ENCODE peak calls at places on chromosomes 4 and X, in five cellular contexts. E, B, K, U and H are unnamed samples.

GRCh38 chrX:97397371-97397770 is 513.7 kb downstream of the RPA4 start:
- DNase-seq in E (no peak), B (no peak), K (peak), U (no peak), H (no peak)

GRCh38 chr4:1556541-1557220 is 127.4 kb downstream of the FAM53A start:
- DNase-seq in E (no peak), B (no peak), K (no peak), U (no peak), H (peak)

GRCh38 chr4:128560754-128561495 is 248.6 kb upstream of the JADE1 start:
- DNase-seq in E (no peak), B (no peak), K (no peak), U (peak), H (no peak)

GRCh38 chr4:75544870-75545269 is 11.0 kb upstream of the ODAPH start:
- DNase-seq in E (no peak), B (no peak), K (no peak), U (no peak), H (no peak)

GRCh38 chr4:39713691-39714090 is 15.8 kb downstream of the UBE2K start:
- DNase-seq in E (no peak), B (no peak), K (no peak), U (no peak), H (peak)

GRCh38 chr4:71559957-71560541 is 221.2 kb downstream of the SLC4A4 start:
- DNase-seq in E (no peak), B (no peak), K (no peak), U (no peak), H (no peak)

GRCh38 chrX:12480956-12481355 is 310.3 kb upstream of the PRPS2 start:
- DNase-seq in E (no peak), B (no peak), K (no peak), U (no peak), H (no peak)

GRCh38 chr4:83582289-83582756 is 46.4 kb downstream of the GPAT3 start:
- DNase-seq in E (no peak), B (no peak), K (no peak), U (no peak), H (no peak)

GRCh38 chrX:2320580-2321327 is 180.0 kb downstream of the DHRSX start:
- DNase-seq in E (no peak), B (no peak), K (no peak), U (peak), H (peak)

GRCh38 chr4:113684534-113685091 is 76.9 kb downstream of the CAMK2D start:
- DNase-seq in E (no peak), B (no peak), K (no peak), U (peak), H (peak)

GRCh38 chr4:125750827-125751466 is 436.2 kb downstream of the FAT4 start:
- DNase-seq in E (no peak), B (no peak), K (peak), U (peak), H (peak)

GRCh38 chr4:153773236-153773690 is 13.4 kb upstream of the RNF175 start:
- DNase-seq in E (no peak), B (no peak), K (peak), U (no peak), H (no peak)

GRCh38 chr4:158121203-158121586 is 51.6 kb downstream of the GASK1B start:
- DNase-seq in E (no peak), B (no peak), K (no peak), U (peak), H (no peak)

GRCh38 chrX:42432552-42432951 is 345.4 kb downstream of the PPP1R2C start:
- DNase-seq in E (no peak), B (no peak), K (no peak), U (peak), H (no peak)

GRCh38 chrX:41097326-41097725 is 12.1 kb downstream of the USP9X start:
- DNase-seq in E (no peak), B (no peak), K (no peak), U (no peak), H (no peak)

GRCh38 chr4:8090312-8090711 is 68.3 kb downstream of the ABLIM2 start:
- DNase-seq in E (no peak), B (no peak), K (no peak), U (no peak), H (no peak)

GRCh38 chrX:120306640-120307039 is 4.6 kb downstream of the TMEM255A start:
- DNase-seq in E (no peak), B (no peak), K (peak), U (no peak), H (no peak)
- H3K4me2 ChIP-seq in E (no peak), B (peak), K (no peak), U (no peak), H (no peak)

GRCh38 chr4:6898763-6899162 is 10.9 kb upstream of the TBC1D14 start:
- DNase-seq in E (no peak), B (no peak), K (no peak), U (no peak), H (no peak)

GRCh38 chr4:6900956-6901355 is 8.7 kb upstream of the TBC1D14 start:
- DNase-seq in E (no peak), B (no peak), K (no peak), U (no peak), H (no peak)

GRCh38 chr4:6902318-6903042 is 7.1 kb upstream of the TBC1D14 start:
- DNase-seq in E (no peak), B (no peak), K (peak), U (peak), H (no peak)

GRCh38 chr4:6900181-6900812 is 9.3 kb upstream of the TBC1D14 start:
- DNase-seq in E (no peak), B (no peak), K (no peak), U (no peak), H (no peak)

GRCh38 chr4:6901669-6902317 is 7.8 kb upstream of the TBC1D14 start:
- DNase-seq in E (no peak), B (no peak), K (no peak), U (no peak), H (no peak)
- TF ChIP-seq ZBTB33 in E (no peak), B (no peak), K (no peak), U (peak), H (no peak)

DNA sequence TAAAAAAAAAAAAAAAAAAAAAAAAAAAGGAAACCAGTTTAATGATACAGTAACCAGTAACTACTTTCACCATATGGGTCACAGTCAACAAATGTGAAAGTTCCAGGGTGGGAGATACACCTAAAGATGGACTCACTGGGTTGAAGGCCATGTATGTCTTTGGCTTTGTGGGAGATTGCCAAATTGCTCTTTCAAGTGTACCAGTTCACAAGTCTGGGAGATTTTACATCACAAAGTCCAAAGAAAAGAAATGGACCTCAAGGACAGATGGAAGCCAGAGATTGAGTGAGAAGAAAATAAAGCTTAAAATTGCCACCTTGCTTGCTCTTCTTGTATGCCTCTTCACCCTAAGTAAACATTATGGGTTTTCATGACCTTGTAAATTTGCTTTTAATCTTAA is 65.3 kb downstream of the NHS start:
- DNase-seq in E (no peak), B (no peak), K (no peak), U (peak), H (no peak)
- TF ChIP-seq MAX in E (no peak), B (no peak), K (no peak), U (no peak), H (no peak)

DNA sequence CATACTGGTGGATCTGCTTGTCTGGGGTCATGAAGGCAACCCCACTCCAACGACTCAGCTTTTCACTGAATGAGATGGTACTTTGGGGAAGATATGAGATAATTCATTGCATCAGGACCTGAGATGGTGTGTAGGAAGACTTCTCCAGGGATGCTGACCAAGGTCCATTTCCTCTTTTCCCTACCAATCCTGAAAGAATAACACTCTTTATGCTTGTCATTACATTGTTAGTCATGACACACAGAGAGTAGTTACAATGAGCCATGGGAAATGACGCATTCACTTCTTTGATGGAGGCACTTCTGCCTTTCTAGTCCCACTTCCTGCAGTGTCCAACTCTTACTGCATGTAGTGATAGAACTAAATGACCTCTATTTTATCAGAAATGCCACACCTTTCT is 58.6 kb downstream of the AREG start:
- DNase-seq in E (no peak), B (no peak), K (no peak), U (peak), H (no peak)
- H3K4me2 ChIP-seq in E (no peak), B (no peak), K (no peak), U (no peak), H (no peak)

DNA sequence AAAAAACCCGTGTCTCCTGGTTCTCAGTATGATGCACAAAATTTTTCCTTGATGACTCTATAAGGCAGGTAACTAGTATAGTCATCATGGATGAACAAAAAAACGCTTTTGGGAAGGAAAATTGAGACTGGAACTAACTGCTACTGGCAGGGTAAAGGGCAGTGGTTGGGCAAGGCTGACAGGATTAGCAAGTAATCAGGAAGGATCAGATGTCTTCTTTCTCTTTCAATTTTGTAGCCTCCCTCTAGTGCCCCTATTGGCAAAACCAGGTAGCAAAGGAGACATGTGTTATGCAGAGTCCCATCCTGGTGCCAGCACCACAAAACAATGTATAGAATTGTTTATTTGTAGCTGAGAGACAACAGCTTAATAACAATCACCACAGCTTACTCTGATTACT is 12.8 kb upstream of the SLITRK4 start:
- DNase-seq in E (no peak), B (no peak), K (no peak), U (no peak), H (no peak)
- TF ChIP-seq ZBTB33 in E (no peak), B (no peak), K (no peak), U (no peak), H (no peak)

GRCh38 chr4:73730292-73730691 is 10.1 kb upstream of the CXCL8 start:
- DNase-seq in E (no peak), B (no peak), K (no peak), U (no peak), H (no peak)
- TF ChIP-seq MAX in E (no peak), B (no peak), K (no peak), U (no peak), H (no peak)

GRCh38 chrX:154096140-154097002 is 1.1 kb downstream of the MECP2 start:
- DNase-seq in E (no peak), B (no peak), K (peak), U (peak), H (no peak)
- H3K4me2 ChIP-seq in E (peak), B (peak), K (peak), U (peak), H (peak)

GRCh38 chr4:149584703-149585102 is 230.9 kb downstream of the IQCM start:
- DNase-seq in E (no peak), B (no peak), K (no peak), U (no peak), H (no peak)
- TF ChIP-seq ZBTB33 in E (no peak), B (no peak), K (no peak), U (no peak), H (no peak)

GRCh38 chrX:47515941-47516649 is 33.1 kb upstream of the ZNF41 start:
- DNase-seq in E (no peak), B (no peak), K (no peak), U (no peak), H (no peak)

GRCh38 chrX:47518105-47518504 is 35.1 kb upstream of the ZNF41 start:
- DNase-seq in E (no peak), B (no peak), K (no peak), U (peak), H (no peak)

GRCh38 chrX:47514553-47515235 is 31.7 kb upstream of the ZNF41 start:
- DNase-seq in E (no peak), B (no peak), K (no peak), U (no peak), H (no peak)

GRCh38 chrX:47513697-47514085 is 30.7 kb upstream of the ZNF41 start:
- DNase-seq in E (no peak), B (no peak), K (no peak), U (no peak), H (no peak)
- TF ChIP-seq MAX in E (no peak), B (no peak), K (no peak), U (no peak), H (no peak)